ENCODE peak calls at places on chromosomes 5 and 9, in six cellular contexts. T, Q, Z, A, R and H are unnamed samples.

GRCh38 chr5:54676964-54677363 is 159.4 kb downstream of the SNX18 start:
- DNase-seq in Q (no peak), A (no peak), R (no peak), Z (no peak), T (no peak), H (no peak)

GRCh38 chr5:54785729-54786548 is 199.5 kb downstream of the ESM1 start:
- DNase-seq in R (no peak), T (no peak), Q (peak), Z (peak), A (peak), H (no peak)

GRCh38 chr9:77770340-77770739 is 122.2 kb upstream of the GNA14 start:
- DNase-seq in A (no peak), R (no peak), T (no peak), Q (no peak), Z (no peak), H (no peak)

GRCh38 chr5:164353155-164353554 is 847.7 kb downstream of the MAT2B start:
- DNase-seq in R (no peak), Z (peak), A (no peak), T (no peak), Q (no peak), H (no peak)

GRCh38 chr9:23747088-23747748 is 78.8 kb downstream of the ELAVL2 start:
- DNase-seq in R (no peak), Z (no peak), T (no peak), Q (no peak), A (no peak), H (no peak)

GRCh38 chr5:91059409-91059808 is 323.7 kb downstream of the ARRDC3 start:
- DNase-seq in A (no peak), R (no peak), T (no peak), Q (peak), Z (no peak), H (no peak)

GRCh38 chr5:172972557-172972956 is 11.0 kb upstream of the ATP6V0E1 start:
- DNase-seq in Q (no peak), T (no peak), R (no peak), A (no peak), Z (no peak), H (no peak)

GRCh38 chr9:37017546-37017945 is 16.5 kb downstream of the PAX5 start:
- DNase-seq in R (no peak), Z (no peak), A (no peak), T (no peak), Q (no peak), H (no peak)

GRCh38 chr5:166441-167372 is 24.6 kb upstream of the LRRC14B start:
- DNase-seq in Z (no peak), A (no peak), T (no peak), Q (no peak), R (no peak), H (no peak)

GRCh38 chr5:56814963-56815656 is at the start of gene MAP3K1:
- DNase-seq in R (peak), Z (peak), T (peak), A (peak), Q (no peak), H (peak)

GRCh38 chr9:135376511-135377173 is 102.9 kb upstream of the PPP1R26 start:
- DNase-seq in T (no peak), Z (peak), Q (no peak), R (no peak), A (no peak), H (no peak)

GRCh38 chr9:90523953-90524352 is 118.7 kb downstream of the DIRAS2 start:
- DNase-seq in A (no peak), T (no peak), R (no peak), Z (peak), Q (no peak), H (no peak)

GRCh38 chr5:83197326-83197725 is 120.0 kb downstream of the XRCC4 start:
- DNase-seq in T (no peak), R (no peak), A (no peak), Q (no peak), Z (peak), H (no peak)

GRCh38 chr9:111983484-111983908 is 86.9 kb downstream of the UGCG start:
- DNase-seq in T (peak), A (no peak), Z (no peak), R (no peak), Q (peak), H (peak)

GRCh38 chr9:98402272-98402840 is 146.9 kb upstream of the TBC1D2 start:
- DNase-seq in R (no peak), T (no peak), A (no peak), Z (no peak), Q (no peak), H (no peak)

GRCh38 chr9:98766548-98766947 is 29.8 kb downstream of the ANKS6 start:
- DNase-seq in Z (no peak), A (no peak), R (no peak), T (no peak), Q (no peak), H (no peak)

GRCh38 chr5:134935711-134936602 is 31.0 kb downstream of the PCBD2 start:
- DNase-seq in Z (no peak), Q (no peak), R (no peak), A (no peak), T (no peak), H (no peak)

GRCh38 chr9:112789493-112789892 is 38.9 kb downstream of the SNX30 start:
- DNase-seq in T (no peak), R (no peak), Q (no peak), A (no peak), Z (no peak), H (no peak)

GRCh38 chr5:96142786-96143434 is 181.3 kb upstream of the ELL2 start:
- DNase-seq in R (no peak), Q (no peak), A (no peak), T (no peak), Z (no peak), H (no peak)

GRCh38 chr9:6855860-6856259 is 98.1 kb downstream of the KDM4C start:
- DNase-seq in R (no peak), T (no peak), Z (no peak), A (no peak), Q (no peak), H (no peak)

GRCh38 chr9:1005043-1005667 is 28.7 kb downstream of the DMRT3 start:
- DNase-seq in Q (peak), A (peak), T (no peak), Z (peak), R (peak), H (no peak)

GRCh38 chr9:98375138-98375726 is 119.8 kb upstream of the TBC1D2 start:
- DNase-seq in Z (no peak), Q (no peak), T (no peak), A (peak), R (no peak), H (no peak)

GRCh38 chr5:6759401-6759800 is 46.2 kb downstream of the TENT4A start:
- DNase-seq in T (no peak), R (peak), Z (peak), Q (no peak), A (peak), H (no peak)

GRCh38 chr9:26656003-26656940 is 236.3 kb downstream of the CAAP1 start:
- DNase-seq in T (no peak), Z (peak), R (peak), Q (no peak), A (peak), H (no peak)

GRCh38 chr9:73689091-73689870 is 537.6 kb downstream of the ANXA1 start:
- DNase-seq in T (no peak), R (no peak), Z (no peak), A (no peak), Q (no peak), H (no peak)

GRCh38 chr9:98192503-98193335 is at the start of gene CORO2A:
- DNase-seq in R (peak), Q (no peak), Z (peak), A (peak), T (peak), H (peak)

GRCh38 chr5:53339962-53340540 is 140.4 kb upstream of the FST start:
- DNase-seq in Z (no peak), R (no peak), Q (no peak), A (no peak), T (no peak), H (no peak)

GRCh38 chr9:133089271-133089671 is 27.5 kb downstream of the CEL start:
- DNase-seq in A (no peak), R (no peak), Q (no peak), Z (no peak), T (no peak), H (no peak)

GRCh38 chr5:133285583-133286021 is 233.8 kb downstream of the HSPA4 start:
- DNase-seq in A (no peak), Q (no peak), Z (no peak), T (no peak), R (no peak), H (no peak)

GRCh38 chr9:112548836-112549235 is 62.2 kb downstream of the KIAA1958 start:
- DNase-seq in A (no peak), T (no peak), Z (no peak), Q (no peak), R (no peak), H (no peak)

GRCh38 chr5:12177851-12178250 is 273.6 kb upstream of the CTNND2 start:
- DNase-seq in Z (no peak), A (no peak), T (no peak), R (no peak), Q (no peak), H (no peak)

GRCh38 chr9:98785333-98785933 is 10.9 kb downstream of the ANKS6 start:
- DNase-seq in T (no peak), Q (no peak), A (no peak), Z (no peak), R (no peak), H (no peak)

GRCh38 chr9:94805585-94805984 is 79.1 kb downstream of the AOPEP start:
- DNase-seq in Q (peak), T (no peak), A (no peak), Z (peak), R (no peak), H (no peak)

GRCh38 chr9:214488-215448 is at the start of gene DOCK8:
- DNase-seq in R (peak), Q (no peak), Z (peak), A (peak), T (peak), H (peak)

GRCh38 chr9:71302776-71303175 is 181.4 kb upstream of the TRPM3 start:
- DNase-seq in A (no peak), T (no peak), R (no peak), Z (no peak), Q (no peak), H (no peak)

GRCh38 chr5:78509145-78509865 is 139.3 kb downstream of the LHFPL2 start:
- DNase-seq in R (no peak), A (no peak), Q (no peak), Z (no peak), T (no peak), H (no peak)

GRCh38 chr9:123486431-123486830 is 130.4 kb downstream of the CRB2 start:
- DNase-seq in T (no peak), A (no peak), Q (no peak), Z (no peak), R (no peak), H (no peak)

GRCh38 chr9:5947912-5948311 is 57.2 kb downstream of the MLANA start:
- DNase-seq in Q (peak), A (no peak), R (no peak), T (no peak), Z (no peak), H (no peak)

GRCh38 chr9:18606281-18606680 is 132.3 kb downstream of the ADAMTSL1 start:
- DNase-seq in R (no peak), Q (no peak), A (no peak), T (no peak), Z (no peak), H (no peak)
- TF ChIP-seq TAF1 in R (no peak), Q (no peak), A (no peak), T (no peak), Z (no peak), H (no peak)

GRCh38 chr9:137319434-137319975 is 17.4 kb upstream of the NRARP start:
- DNase-seq in T (no peak), Z (peak), Q (no peak), R (no peak), A (no peak), H (peak)

GRCh38 chr9:137321726-137322361 is 19.8 kb upstream of the NRARP start:
- DNase-seq in T (no peak), A (no peak), Q (no peak), R (no peak), Z (no peak), H (no peak)

GRCh38 chr9:137318976-137319375 is 16.9 kb upstream of the NRARP start:
- DNase-seq in T (no peak), A (peak), Z (peak), Q (no peak), R (no peak), H (no peak)

GRCh38 chr9:137319976-137320551 is 18.0 kb upstream of the NRARP start:
- DNase-seq in A (no peak), Z (peak), R (no peak), T (no peak), Q (no peak), H (no peak)

GRCh38 chr9:137320555-137321384 is 18.7 kb upstream of the NRARP start:
- DNase-seq in R (no peak), A (no peak), Q (no peak), Z (peak), T (peak), H (peak)
- TF ChIP-seq POLR2AphosphoS5 in R (no peak), A (no peak), Q (no peak), Z (no peak), T (no peak), H (no peak)

GRCh38 chr5:28726815-28727214 is 1688.4 kb upstream of the CDH9 start:
- DNase-seq in T (no peak), Z (no peak), R (no peak), Q (no peak), A (no peak), H (no peak)

GRCh38 chr5:28734396-28734795 is 1696.0 kb upstream of the CDH9 start:
- DNase-seq in R (no peak), A (no peak), T (no peak), Q (no peak), Z (no peak), H (no peak)

GRCh38 chr5:28725001-28725400 is 1686.6 kb upstream of the CDH9 start:
- DNase-seq in A (no peak), R (no peak), Z (no peak), T (no peak), Q (no peak), H (no peak)

GRCh38 chr5:28729067-28729466 is 1690.7 kb upstream of the CDH9 start:
- DNase-seq in T (no peak), Z (no peak), Q (no peak), A (no peak), R (no peak), H (no peak)
- TF ChIP-seq TAF1 in T (no peak), Z (no peak), Q (no peak), A (no peak), R (no peak), H (no peak)

GRCh38 chr5:156850206-156850751 is at the start of gene PPP1R2B:
- DNase-seq in T (no peak), A (no peak), R (no peak), Z (peak), Q (no peak), H (no peak)

GRCh38 chr5:156846914-156847313 is 3.2 kb upstream of the PPP1R2B start:
- DNase-seq in R (no peak), A (no peak), Z (no peak), T (no peak), Q (no peak), H (no peak)

DNA sequence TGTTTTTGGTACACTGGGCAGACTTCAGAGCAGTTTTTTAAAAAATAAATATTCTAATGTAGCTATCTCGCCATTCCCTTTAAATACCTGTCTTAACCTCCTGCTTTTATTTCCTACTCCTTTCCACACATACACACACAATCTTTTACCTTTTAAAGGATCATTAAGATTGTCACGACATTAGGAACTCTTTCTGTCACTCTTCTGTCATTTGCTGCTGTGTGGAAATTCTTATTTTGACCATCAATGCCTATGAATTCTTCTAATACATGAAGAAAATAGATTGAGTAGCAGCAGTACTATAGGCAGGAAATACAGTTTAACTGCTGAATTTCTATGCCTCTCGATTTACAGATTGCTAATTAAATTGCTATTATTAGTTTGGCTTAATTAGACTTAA is 1.8 kb downstream of the PPP1R2B start:
- DNase-seq in R (no peak), Z (no peak), T (no peak), Q (no peak), A (no peak), H (no peak)
- TF ChIP-seq POLR2AphosphoS5 in R (no peak), Z (no peak), T (no peak), Q (no peak), A (no peak), H (no peak)

DNA sequence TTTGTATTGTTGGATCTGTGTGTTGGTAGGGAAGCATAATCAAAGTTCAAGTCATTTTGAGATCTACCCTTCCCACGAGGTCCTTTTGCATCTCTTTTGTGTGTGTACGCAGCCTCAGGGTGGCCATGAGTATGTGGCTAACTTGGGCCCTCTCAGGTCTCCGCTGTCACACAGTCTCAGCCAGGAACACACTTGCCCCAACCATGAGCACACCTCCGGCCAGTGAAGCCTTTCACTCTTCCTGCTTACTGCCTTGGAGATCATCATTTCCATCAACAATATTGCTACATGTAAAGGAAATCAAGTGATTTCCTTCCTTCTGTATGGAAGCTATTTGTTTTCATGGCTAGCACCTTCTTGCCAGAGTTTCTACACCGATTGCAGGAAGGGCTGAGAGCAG is 13.9 kb downstream of the ZNF346 start:
- DNase-seq in R (no peak), Q (no peak), T (no peak), A (no peak), Z (no peak), H (no peak)
- TF ChIP-seq TAF1 in R (no peak), Q (no peak), T (no peak), A (no peak), Z (no peak), H (no peak)

GRCh38 chr5:160166973-160167622 is 47.8 kb upstream of the PWWP2A start:
- DNase-seq in T (no peak), A (peak), Z (no peak), Q (no peak), R (no peak), H (no peak)

GRCh38 chr5:160167623-160168165 is 48.4 kb upstream of the PWWP2A start:
- DNase-seq in Z (no peak), Q (no peak), T (no peak), R (peak), A (peak), H (no peak)

GRCh38 chr5:160171656-160172055 is 52.4 kb upstream of the PWWP2A start:
- DNase-seq in Z (no peak), T (no peak), A (no peak), Q (no peak), R (no peak), H (no peak)

GRCh38 chr5:160166069-160166972 is 47.1 kb upstream of the PWWP2A start:
- DNase-seq in Q (no peak), Z (no peak), R (no peak), A (no peak), T (no peak), H (no peak)

DNA sequence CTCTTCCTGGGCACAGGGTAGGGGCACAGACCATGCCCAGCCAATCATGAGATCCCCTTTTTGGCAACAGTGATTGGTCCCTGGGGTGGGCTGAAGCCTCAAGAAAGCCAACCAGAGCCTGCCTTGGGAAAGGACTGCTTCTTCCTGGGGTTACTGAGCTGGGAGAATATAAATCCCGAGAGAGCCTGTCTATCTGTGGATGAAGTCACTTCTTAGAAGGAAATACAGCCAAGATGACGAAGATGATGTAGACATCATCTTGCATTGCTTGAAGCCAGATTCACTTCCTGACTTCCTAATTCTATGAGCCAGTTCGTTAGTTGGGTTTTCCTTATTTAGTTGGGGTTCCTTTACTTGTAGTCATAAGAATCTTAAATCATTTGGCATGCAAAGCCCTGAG is 50.1 kb upstream of the PWWP2A start:
- DNase-seq in R (no peak), Z (no peak), A (peak), Q (no peak), T (no peak), H (no peak)
- TF ChIP-seq POLR2AphosphoS5 in R (no peak), Z (peak), A (no peak), Q (no peak), T (no peak), H (no peak)

GRCh38 chr5:143228597-143229293 is 174.7 kb downstream of the NR3C1 start:
- DNase-seq in A (no peak), R (no peak), T (no peak), Q (no peak), Z (no peak), H (no peak)

GRCh38 chr5:143230676-143230996 is 172.8 kb downstream of the NR3C1 start:
- DNase-seq in R (no peak), Q (no peak), Z (no peak), T (no peak), A (no peak), H (no peak)

GRCh38 chr5:143231426-143231825 is 172.1 kb downstream of the NR3C1 start:
- DNase-seq in R (no peak), A (no peak), Z (no peak), T (no peak), Q (no peak), H (no peak)

GRCh38 chr5:143229896-143230675 is 173.4 kb downstream of the NR3C1 start:
- DNase-seq in R (peak), A (no peak), Q (peak), T (no peak), Z (no peak), H (peak)

DNA sequence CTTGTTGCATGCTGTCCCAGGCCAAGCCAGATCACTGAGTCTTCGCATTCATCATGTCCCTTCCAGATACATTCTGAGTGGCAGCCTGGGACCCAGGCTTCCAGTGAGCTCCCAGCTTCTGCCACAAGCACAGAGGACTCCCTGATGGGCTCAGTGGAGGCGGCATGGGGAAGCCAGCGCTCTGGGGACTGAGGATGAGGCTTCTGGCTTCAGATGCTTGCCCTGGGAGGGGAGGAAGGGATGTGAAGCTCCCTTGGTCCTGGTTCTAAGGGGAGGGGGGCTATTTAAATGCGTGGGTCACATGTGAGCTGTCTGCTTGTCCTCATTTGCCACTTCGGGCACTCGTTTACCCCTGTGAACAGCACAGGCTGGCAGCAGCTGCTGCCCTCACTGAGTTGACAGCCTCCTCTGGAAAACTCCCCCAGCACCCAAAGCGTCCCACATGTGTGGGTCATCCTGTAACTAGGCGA is 174.0 kb downstream of the NR3C1 start:
- DNase-seq in R (no peak), A (no peak), Q (no peak), T (no peak), Z (no peak), H (no peak)
- TF ChIP-seq TAF1 in R (no peak), A (no peak), Q (no peak), T (no peak), Z (no peak), H (peak)